ENCODE peak calls at places on chromosomes 1 and 21, in four cellular contexts. C is GM04504; Q is activated naive CD8-positive, alpha-beta T cell treated with anti-CD3 and anti-CD28 coated beads, Interleukin-2, amount 50 U/mL, for 24 hours; J is astrocyte of the cerebellum. L is an unnamed sample.

GRCh38 chr21:38349111-38349746 is 92.4 kb downstream of the KCNJ15 start:
- DNase-seq in C (no peak), Q (no peak), J (peak; percentile 96), L (no peak)

GRCh38 chr1:155277896-155278688 is 829 bp downstream of the HCN3 start:
- DNase-seq in C (no peak), Q (peak; percentile 80), J (no peak), L (peak; percentile 55)

GRCh38 chr1:85201340-85202091 is 700 bp upstream of the SYDE2 start:
- DNase-seq in C (peak; percentile 34), Q (peak; percentile 63), J (peak; percentile 29), L (no peak)

GRCh38 chr1:84810343-84810742 is 82.7 kb downstream of the LPAR3 start:
- DNase-seq in C (no peak), Q (no peak), J (no peak), L (no peak)

GRCh38 chr1:156063997-156064285 is 3.0 kb downstream of the RAB25 start:
- DNase-seq in C (no peak), Q (no peak), J (no peak), L (no peak)

GRCh38 chr1:53943490-53944043 is 1.9 kb downstream of the IFT25 start:
- DNase-seq in C (no peak), Q (no peak), J (no peak), L (no peak)

GRCh38 chr1:213284626-213285025 is 233.6 kb downstream of the RPS6KC1 start:
- DNase-seq in C (peak; percentile 21), Q (no peak), J (no peak), L (no peak)

GRCh38 chr1:101140041-101140718 is 96.6 kb upstream of the S1PR1 start:
- DNase-seq in C (no peak), Q (no peak), J (no peak), L (no peak)

GRCh38 chr1:9473032-9473792 is 66.1 kb upstream of the SLC25A33 start:
- DNase-seq in C (peak; percentile 87), Q (no peak), J (peak; percentile 68), L (no peak)

GRCh38 chr1:229364216-229365065 is 21.6 kb upstream of the CCSAP start:
- DNase-seq in C (no peak), Q (no peak), J (no peak), L (no peak)

GRCh38 chr1:173453982-173454381 is 23.2 kb upstream of the PRDX6 start:
- DNase-seq in C (no peak), Q (no peak), J (no peak), L (no peak)

GRCh38 chr1:2554621-2555387 is 1.4 kb upstream of the TNFRSF14 start:
- DNase-seq in C (no peak), Q (peak; percentile 74), J (no peak), L (no peak)

GRCh38 chr1:43334453-43335205 is 3.0 kb upstream of the MPL start:
- DNase-seq in C (no peak), Q (no peak), J (no peak), L (no peak)

GRCh38 chr1:46456411-46456963 is 33.1 kb upstream of the DMBX1 start:
- DNase-seq in C (no peak), Q (no peak), J (no peak), L (no peak)

GRCh38 chr1:154221815-154222081 is 993 bp downstream of the UBAP2L start:
- DNase-seq in C (no peak), Q (no peak), J (peak; percentile 60), L (no peak)

GRCh38 chr1:215767761-215768160 is 200.7 kb downstream of the KCTD3 start:
- DNase-seq in C (no peak), Q (no peak), J (no peak), L (no peak)